ENCODE peak calls at places on chromosomes 6 and 20, in seven cellular contexts. Q is substantia nigra; B is nucleus accumbens; A is CD4-positive, CD25-positive, alpha-beta regulatory T cell; F is vagina; R is effector memory CD4-positive, alpha-beta T cell; O is AG09319. U is an unnamed sample.

GRCh38 chr6:55276745-55277627 is 50.3 kb upstream of the GFRAL start:
- DNase-seq in O (peak), F (no peak), R (no peak), B (no peak), A (no peak), Q (peak), U (no peak)

GRCh38 chr6:14316911-14317535 is 199.5 kb downstream of the CD83 start:
- DNase-seq in R (no peak), B (no peak), O (no peak), Q (no peak), A (no peak), F (no peak), U (no peak)

GRCh38 chr6:34275128-34275804 is 26.5 kb upstream of the SMIM29 start:
- DNase-seq in R (no peak), Q (no peak), A (no peak), O (no peak), B (no peak), F (no peak), U (no peak)

GRCh38 chr20:48601798-48602197 is 226.0 kb downstream of the PREX1 start:
- DNase-seq in R (no peak), F (no peak), A (no peak), B (no peak), O (no peak), Q (no peak), U (no peak)

GRCh38 chr6:7697820-7698623 is 27.9 kb upstream of the BMP6 start:
- DNase-seq in Q (no peak), O (peak), A (no peak), F (no peak), R (no peak), B (no peak), U (no peak)

GRCh38 chr6:29965873-29966601 is 23.7 kb downstream of the HLA-A start:
- DNase-seq in B (peak), R (peak), Q (peak), A (peak), O (no peak), F (no peak), U (peak)

GRCh38 chr20:33267691-33268090 is 15.3 kb upstream of the BPIFB1 start:
- DNase-seq in Q (no peak), F (no peak), O (no peak), R (no peak), B (no peak), A (no peak), U (no peak)

GRCh38 chr20:50471231-50471630 is 39.0 kb upstream of the PTPN1 start:
- DNase-seq in R (no peak), F (no peak), B (no peak), Q (no peak), A (no peak), O (no peak), U (no peak)

GRCh38 chr20:16703570-16703969 is 26.3 kb upstream of the SNRPB2 start:
- DNase-seq in Q (no peak), A (no peak), B (no peak), R (no peak), O (no peak), F (no peak), U (no peak)

GRCh38 chr6:118476554-118476953 is 71.5 kb upstream of the PLN start:
- DNase-seq in F (no peak), A (no peak), O (no peak), Q (no peak), B (no peak), R (no peak), U (no peak)

GRCh38 chr6:72746276-72746675 is 124.4 kb downstream of the KCNQ5 start:
- DNase-seq in B (no peak), A (no peak), Q (no peak), O (no peak), F (no peak), R (no peak), U (no peak)

GRCh38 chr6:141467041-141467440 is 665.7 kb upstream of the GJE1 start:
- DNase-seq in O (no peak), A (no peak), Q (no peak), R (no peak), F (no peak), B (no peak), U (no peak)

GRCh38 chr6:165086746-165087145 is 222.7 kb downstream of the C6orf118 start:
- DNase-seq in O (no peak), F (no peak), B (no peak), R (no peak), A (no peak), Q (no peak), U (no peak)

GRCh38 chr6:24936641-24937317 is 1.0 kb upstream of the RIPOR2 start:
- DNase-seq in R (peak), B (no peak), A (peak), Q (no peak), O (no peak), F (no peak), U (peak)

GRCh38 chr6:27517238-27517637 is 44.3 kb upstream of the ZNF184 start:
- DNase-seq in O (no peak), Q (no peak), R (no peak), A (no peak), B (no peak), F (no peak), U (no peak)